ENCODE peak calls at places on chromosome 9, in four cellular contexts. O is effector memory CD4-positive, alpha-beta T cell; I is breast epithelium; L is sigmoid colon. C is an unnamed sample.

GRCh38 chr9:78519786-78520185 is 222.9 kb downstream of the PSAT1 start:
- DNase-seq in I (no peak), L (no peak), O (no peak), C (no peak)

GRCh38 chr9:9998491-9999287 is 614.1 kb downstream of the PTPRD start:
- DNase-seq in O (no peak), I (no peak), L (no peak), C (no peak)

GRCh38 chr9:14031015-14031414 is 282.9 kb downstream of the NFIB start:
- DNase-seq in I (no peak), O (no peak), L (peak; percentile 68), C (no peak)

GRCh38 chr9:90975666-90976538 is 174.3 kb downstream of the SYK start:
- DNase-seq in L (no peak), O (no peak), I (no peak), C (no peak)

GRCh38 chr9:5052858-5053257 is 67.8 kb downstream of the JAK2 start:
- DNase-seq in I (no peak), L (no peak), O (no peak), C (no peak)

GRCh38 chr9:114898741-114899140 is 31.6 kb downstream of the TNFSF8 start:
- DNase-seq in I (no peak), O (peak; percentile 69), L (no peak), C (peak; percentile 83)

GRCh38 chr9:33162721-33163311 is 4.3 kb downstream of the B4GALT1 start:
- DNase-seq in I (no peak), O (no peak), L (peak; percentile 90), C (no peak)

GRCh38 chr9:3541206-3541605 is 15.4 kb upstream of the RFX3 start:
- DNase-seq in I (no peak), O (no peak), L (no peak), C (no peak)

GRCh38 chr9:82101475-82101874 is 112.9 kb downstream of the SPATA31D1 start:
- DNase-seq in O (no peak), L (no peak), I (no peak), C (no peak)

GRCh38 chr9:34986541-34987047 is 3.0 kb upstream of the DNAJB5 start:
- DNase-seq in O (peak; percentile 48), L (no peak), I (no peak), C (no peak)

GRCh38 chr9:123216387-123216786 is 52.0 kb downstream of the STRBP start:
- DNase-seq in L (no peak), I (no peak), O (no peak), C (no peak)

GRCh38 chr9:543478-543877 is 298.0 kb upstream of the DMRT1 start:
- DNase-seq in I (no peak), O (no peak), L (no peak), C (no peak)

GRCh38 chr9:76896035-76896434 is 9.9 kb downstream of the PRUNE2 start:
- DNase-seq in I (no peak), O (no peak), L (no peak), C (no peak)

GRCh38 chr9:89655047-89655989 is 50.5 kb downstream of the GADD45G start:
- DNase-seq in O (no peak), L (peak; percentile 64), I (peak; percentile 47), C (no peak)

GRCh38 chr9:121844090-121844489 is 192.7 kb downstream of the DAB2IP start:
- DNase-seq in O (no peak), I (no peak), L (no peak), C (no peak)

DNA sequence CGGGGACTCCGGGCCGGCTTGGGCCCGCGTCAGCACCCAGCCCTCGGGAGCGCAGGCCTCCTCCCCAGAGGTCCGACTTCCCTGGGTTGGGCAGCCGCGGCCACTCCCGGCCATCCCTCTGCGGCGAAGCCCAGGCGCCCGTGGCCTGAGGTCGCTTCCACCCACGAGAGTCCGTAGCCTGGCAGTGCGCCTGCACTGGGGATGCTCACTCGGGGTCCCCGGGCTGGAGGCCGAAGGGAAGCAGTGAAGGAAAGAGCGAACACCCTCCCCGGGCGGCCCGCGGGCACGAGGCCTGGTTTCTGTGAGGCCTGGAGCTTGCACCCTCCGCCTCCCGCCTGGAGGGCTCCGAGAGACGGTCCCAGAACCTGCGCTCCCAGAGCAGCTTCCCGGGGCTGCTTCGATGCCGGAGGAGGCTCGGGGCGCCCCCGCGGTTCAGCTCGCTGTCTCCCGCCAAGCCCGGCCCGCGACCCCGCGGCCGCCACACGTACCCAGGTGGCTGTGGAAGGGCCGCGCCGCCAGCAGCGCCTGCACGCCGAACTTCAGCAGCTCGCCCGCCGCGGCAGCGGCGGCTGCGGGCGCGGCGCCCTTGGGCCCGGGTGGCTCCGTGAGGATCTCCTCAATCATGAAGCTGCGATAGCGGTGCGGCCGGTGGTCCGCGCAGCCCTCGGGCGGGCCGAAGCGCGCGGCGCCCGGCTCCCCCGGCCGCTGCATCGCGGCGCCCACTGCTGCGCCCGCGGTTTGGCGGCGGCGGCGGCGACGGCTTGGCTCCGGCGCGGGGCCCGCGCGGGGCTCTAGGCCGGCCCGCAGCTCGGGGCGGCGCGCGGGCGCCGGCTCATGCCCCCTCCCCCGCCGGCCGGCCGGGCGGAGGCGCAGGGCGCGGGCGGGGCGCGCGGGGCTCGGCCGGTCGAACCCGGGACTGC is at the start of gene BARX1:
- DNase-seq in L (peak; percentile 50), O (no peak), I (no peak), C (peak; percentile 85)
- H3K4me3 ChIP-seq in L (no peak within 1 kb of the TSS), O (peak within 1 kb of the TSS; percentile 28), I (peak within 1 kb of the TSS; percentile 18), C (peak within 1 kb of the TSS; percentile 18)

DNA sequence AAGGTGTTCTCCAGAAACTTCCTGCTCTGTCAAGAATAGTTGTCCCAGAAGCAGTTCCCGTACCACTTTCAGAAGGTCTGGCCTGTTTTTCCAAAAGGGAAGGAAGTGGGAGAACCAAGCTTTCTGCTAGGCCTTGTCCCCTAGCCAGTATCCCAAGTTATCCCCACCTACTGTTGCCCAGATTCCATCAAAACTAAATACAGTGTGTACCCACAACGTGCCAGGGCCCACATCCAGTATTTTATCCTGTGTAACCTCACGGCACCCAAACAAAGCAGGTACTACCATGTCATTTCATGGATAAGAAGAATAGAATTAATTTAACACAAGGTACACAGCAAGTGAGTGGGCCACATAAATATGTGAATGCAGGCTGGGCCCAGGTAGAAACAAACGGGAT is 126.2 kb downstream of the CDK5RAP2 start:
- DNase-seq in O (no peak), L (no peak), I (no peak), C (no peak)
- H3K36me3 ChIP-seq in O (peaks cover 24% of the 10 kb centered on the region), L (peaks cover 9% of the 10 kb centered on the region), I (no peaks in the 10 kb centered on the region), C (peaks cover 24% of the 10 kb centered on the region)

GRCh38 chr9:131402738-131403492 is 9.0 kb downstream of the PRRC2B start:
- DNase-seq in I (peak; percentile 89), O (no peak), L (peak; percentile 96), C (peak; percentile 91)
- H3K4me3 ChIP-seq in I (no peak overlapping the region), O (no peak overlapping the region), L (no peak overlapping the region), C (peak overlapping the region; percentile 21)

GRCh38 chr9:129643706-129644105 is 1.8 kb upstream of the ASB6 start:
- DNase-seq in L (no peak), I (no peak), O (no peak), C (no peak)
- H3K36me3 ChIP-seq in L (no peaks in the 10 kb centered on the region), I (no peaks in the 10 kb centered on the region), O (peaks cover 10% of the 10 kb centered on the region), C (peaks cover 4% of the 10 kb centered on the region)

DNA sequence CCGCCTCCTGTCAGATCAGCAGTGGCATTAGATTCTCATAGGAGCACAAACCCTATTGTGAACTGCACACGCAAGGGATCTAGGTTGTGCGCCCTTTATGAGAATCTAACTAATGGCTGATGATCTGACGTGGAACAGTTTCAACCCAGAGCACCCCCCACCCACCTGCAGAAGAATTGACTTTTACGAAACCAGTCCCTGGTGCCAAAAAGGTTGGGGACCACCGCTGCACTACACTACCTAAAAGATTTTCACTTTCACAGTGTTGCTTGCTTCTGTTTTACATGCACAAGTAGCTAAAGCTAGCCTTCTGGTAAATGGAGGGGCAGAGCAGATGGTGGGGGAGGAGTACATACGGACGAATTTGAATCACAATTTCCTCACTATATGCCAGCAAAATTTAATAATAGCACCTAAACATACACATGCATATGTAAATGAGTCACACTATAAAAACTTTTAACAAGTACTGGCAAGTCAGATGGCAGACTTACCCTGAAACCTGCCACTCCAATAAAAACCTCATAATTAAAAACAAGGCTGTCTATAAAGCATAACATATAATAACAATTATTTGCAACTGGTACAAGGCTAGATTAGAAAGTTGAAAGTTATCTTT is 24.0 kb upstream of the CDKN2B start:
- DNase-seq in O (no peak), I (no peak), L (no peak), C (no peak)
- H3K4me3 ChIP-seq in O (no peak overlapping the region), I (no peak overlapping the region), L (no peak overlapping the region), C (no peak overlapping the region)

GRCh38 chr9:137183980-137184595 is 4.3 kb downstream of the ANAPC2 start:
- DNase-seq in O (no peak), I (no peak), L (no peak), C (peak; percentile 66)
- H3K36me3 ChIP-seq in O (peaks cover 65% of the 10 kb centered on the region), I (peaks cover 4% of the 10 kb centered on the region), L (peaks cover 59% of the 10 kb centered on the region), C (peaks cover 75% of the 10 kb centered on the region)

GRCh38 chr9:69180200-69180599 is 6.1 kb downstream of the TJP2 start:
- DNase-seq in I (no peak), L (no peak), O (no peak), C (no peak)
- H3K4me3 ChIP-seq in I (no peak overlapping the region), L (no peak overlapping the region), O (no peak overlapping the region), C (no peak overlapping the region)

C was measured in upper lobe of left lung.